ENCODE peak calls at places on chromosomes 1 and 21, in five cellular contexts. One of them, this sample, is unnamed.

GRCh38 chr1:47875831-47876586 is 121.2 kb downstream of the TRABD2B start:
- DNase-seq in GM12878: peak
- DNase-seq in WTC11: no peak
- DNase-seq in A549: peak
- DNase-seq in HepG2: peak
- DNase-seq in this sample: no peak

GRCh38 chr1:36520771-36521420 is 38.2 kb upstream of the CSF3R start:
- DNase-seq in GM12878: no peak
- DNase-seq in WTC11: no peak
- DNase-seq in A549: no peak
- DNase-seq in HepG2: no peak
- DNase-seq in this sample: no peak

GRCh38 chr1:117574206-117574835 is 31.5 kb upstream of the TENT5C start:
- DNase-seq in GM12878: no peak
- DNase-seq in WTC11: no peak
- DNase-seq in A549: no peak
- DNase-seq in HepG2: peak
- DNase-seq in this sample: no peak

GRCh38 chr1:4837752-4838151 is 183.3 kb downstream of the AJAP1 start:
- DNase-seq in GM12878: no peak
- DNase-seq in WTC11: no peak
- DNase-seq in A549: no peak
- DNase-seq in HepG2: no peak
- DNase-seq in this sample: no peak

GRCh38 chr1:228488107-228488817 is 1.1 kb downstream of the RNF187 start:
- DNase-seq in GM12878: no peak
- DNase-seq in WTC11: no peak
- DNase-seq in A549: no peak
- DNase-seq in HepG2: no peak
- DNase-seq in this sample: no peak

GRCh38 chr1:183090386-183091006 is 67.3 kb downstream of the LAMC1 start:
- DNase-seq in GM12878: no peak
- DNase-seq in WTC11: no peak
- DNase-seq in A549: no peak
- DNase-seq in HepG2: peak
- DNase-seq in this sample: no peak

GRCh38 chr1:1171551-1172340 is 1.9 kb upstream of the TTLL10 start:
- DNase-seq in GM12878: no peak
- DNase-seq in WTC11: peak
- DNase-seq in A549: no peak
- DNase-seq in HepG2: no peak
- DNase-seq in this sample: no peak

GRCh38 chr1:229440821-229441537 is 7.1 kb upstream of the ACTA1 start:
- DNase-seq in GM12878: peak
- DNase-seq in WTC11: no peak
- DNase-seq in A549: peak
- DNase-seq in HepG2: no peak
- DNase-seq in this sample: no peak

GRCh38 chr21:35521852-35522505 is 472.9 kb upstream of the RUNX1 start:
- DNase-seq in GM12878: no peak
- DNase-seq in WTC11: no peak
- DNase-seq in A549: no peak
- DNase-seq in HepG2: no peak
- DNase-seq in this sample: no peak

GRCh38 chr1:118627435-118627834 is 360.7 kb downstream of the TBX15 start:
- DNase-seq in GM12878: no peak
- DNase-seq in WTC11: no peak
- DNase-seq in A549: no peak
- DNase-seq in HepG2: no peak
- DNase-seq in this sample: no peak
- TF ChIP-seq ESRRA in GM12878: no peak
- TF ChIP-seq ESRRA in WTC11: no peak
- TF ChIP-seq ESRRA in A549: no peak
- TF ChIP-seq ESRRA in HepG2: no peak
- TF ChIP-seq ESRRA in this sample: no peak

DNA sequence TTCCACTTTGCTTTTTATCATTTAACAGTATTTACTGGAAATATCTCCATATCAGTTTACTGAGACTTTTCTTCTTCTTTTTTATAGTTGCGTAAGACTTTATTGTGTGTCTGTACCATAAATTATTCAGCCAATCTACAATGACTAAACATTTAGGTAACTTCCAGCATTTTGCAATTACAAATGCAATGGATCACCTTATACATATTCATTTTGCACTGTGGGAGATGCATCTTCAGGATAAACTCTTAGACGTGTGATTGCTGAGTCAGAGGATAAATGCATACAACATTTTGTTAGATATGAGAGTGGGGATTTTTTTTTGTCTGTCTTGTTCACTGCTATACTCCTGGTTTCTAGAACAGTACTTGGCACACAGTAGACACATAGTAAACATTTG is 95.7 kb upstream of the GCLM start:
- DNase-seq in GM12878: no peak
- DNase-seq in WTC11: no peak
- DNase-seq in A549: no peak
- DNase-seq in HepG2: no peak
- DNase-seq in this sample: no peak
- TF ChIP-seq ESRRA in GM12878: no peak
- TF ChIP-seq ESRRA in WTC11: no peak
- TF ChIP-seq ESRRA in A549: no peak
- TF ChIP-seq ESRRA in HepG2: no peak
- TF ChIP-seq ESRRA in this sample: no peak

GRCh38 chr1:2300851-2301606 is 72.9 kb downstream of the SKI start:
- DNase-seq in GM12878: peak
- DNase-seq in WTC11: no peak
- DNase-seq in A549: no peak
- DNase-seq in HepG2: no peak
- DNase-seq in this sample: no peak
- TF ChIP-seq ESRRA in GM12878: no peak
- TF ChIP-seq ESRRA in WTC11: no peak
- TF ChIP-seq ESRRA in A549: no peak
- TF ChIP-seq ESRRA in HepG2: no peak
- TF ChIP-seq ESRRA in this sample: no peak

GRCh38 chr1:242455052-242455361 is 69.5 kb downstream of the PLD5 start:
- DNase-seq in GM12878: no peak
- DNase-seq in WTC11: no peak
- DNase-seq in A549: no peak
- DNase-seq in HepG2: no peak
- DNase-seq in this sample: no peak

GRCh38 chr1:242449211-242449610 is 75.3 kb downstream of the PLD5 start:
- DNase-seq in GM12878: no peak
- DNase-seq in WTC11: no peak
- DNase-seq in A549: no peak
- DNase-seq in HepG2: no peak
- DNase-seq in this sample: no peak

GRCh38 chr1:242452573-242452972 is 71.9 kb downstream of the PLD5 start:
- DNase-seq in GM12878: no peak
- DNase-seq in WTC11: no peak
- DNase-seq in A549: no peak
- DNase-seq in HepG2: no peak
- DNase-seq in this sample: no peak

GRCh38 chr1:242454262-242455051 is 70.0 kb downstream of the PLD5 start:
- DNase-seq in GM12878: no peak
- DNase-seq in WTC11: no peak
- DNase-seq in A549: peak
- DNase-seq in HepG2: peak
- DNase-seq in this sample: peak
- TF ChIP-seq ESRRA in GM12878: no peak
- TF ChIP-seq ESRRA in WTC11: no peak
- TF ChIP-seq ESRRA in A549: no peak
- TF ChIP-seq ESRRA in HepG2: no peak
- TF ChIP-seq ESRRA in this sample: no peak